ENCODE peak calls at places on chromosomes 4 and X, in ten cellular contexts. O, X, W, C, Y, L, Z, U, E and M are unnamed samples.
A peak's percentile ranks its signal among the peaks of the same experiment; 100 is the strongest.

GRCh38 chr4:121252224-121252806 is 88.2 kb upstream of the TNIP3 start:
- DNase-seq in L (peak; percentile 43), X (peak; percentile 72), U (peak; percentile 68), C (peak; percentile 76), Z (peak; percentile 86), Y (peak; percentile 57), E (no peak), O (peak; percentile 78), W (peak; percentile 64), M (peak; percentile 70)

GRCh38 chr4:6894528-6895498 is 14.8 kb upstream of the TBC1D14 start:
- DNase-seq in Z (no peak), Y (no peak), C (no peak), L (no peak), U (peak; percentile 46), O (no peak), E (no peak), W (no peak), X (no peak), M (no peak)

GRCh38 chr4:127668770-127669169 is 36.0 kb downstream of the INTU start:
- DNase-seq in W (no peak), E (no peak), C (no peak), O (peak; percentile 37), Y (no peak), X (no peak), Z (no peak), U (no peak), L (no peak), M (no peak)

GRCh38 chr4:2962099-2962455 is 1.1 kb downstream of the NOP14 start:
- DNase-seq in U (no peak), O (peak; percentile 14), L (no peak), Z (no peak), E (no peak), W (no peak), X (no peak), Y (no peak), C (no peak), M (no peak)

GRCh38 chr4:152072001-152072485 is 311.2 kb upstream of the GATB start:
- DNase-seq in L (no peak), Y (no peak), C (no peak), O (no peak), W (peak; percentile 49), E (no peak), Z (peak; percentile 44), U (no peak), X (no peak), M (no peak)

GRCh38 chr4:25842229-25842840 is 20.5 kb downstream of the SEL1L3 start:
- DNase-seq in E (no peak), L (no peak), Y (no peak), U (no peak), C (no peak), X (no peak), O (no peak), Z (no peak), W (no peak), M (no peak)

GRCh38 chrX:153592966-153593688 is 5.8 kb downstream of the CCNQ start:
- DNase-seq in Z (no peak), X (no peak), O (no peak), L (no peak), U (no peak), Y (peak; percentile 19), C (peak; percentile 84), E (no peak), W (peak; percentile 81), M (no peak)

GRCh38 chrX:106906361-106906760 is 3.2 kb upstream of the RIPPLY1 start:
- DNase-seq in E (no peak), X (no peak), C (no peak), L (no peak), Z (no peak), Y (peak; percentile 43), W (no peak), U (no peak), O (no peak), M (no peak)

GRCh38 chr4:185479507-185479971 is 8.0 kb upstream of the CCDC110 start:
- DNase-seq in Z (no peak), E (no peak), O (no peak), X (no peak), L (no peak), C (no peak), Y (no peak), U (no peak), W (no peak), M (no peak)

GRCh38 chr4:30744957-30745640 is 24.9 kb downstream of the PCDH7 start:
- DNase-seq in Y (no peak), U (no peak), O (no peak), E (no peak), L (no peak), X (no peak), W (no peak), C (no peak), Z (no peak), M (no peak)